ENCODE peak calls at places on chromosomes 11 and 22, in four cellular contexts. One of them, this sample, is unnamed. For H3K9me3, the result is how much of the 10 kb centered on the place peaks cover.

GRCh38 chr11:706439-706956 is 467 bp downstream of the EPS8L2 start:
- DNase-seq in IMR-90: peak
- DNase-seq in suprapubic skin: no peak
- DNase-seq in uterus: no peak
- DNase-seq in this sample: peak

GRCh38 chr11:75547617-75548054 is 14.4 kb upstream of the SERPINH1 start:
- DNase-seq in suprapubic skin: no peak
- DNase-seq in IMR-90: peak
- DNase-seq in uterus: peak
- DNase-seq in this sample: peak

GRCh38 chr11:75041263-75041662 is 52.5 kb downstream of the NEU3 start:
- DNase-seq in uterus: no peak
- DNase-seq in IMR-90: no peak
- DNase-seq in suprapubic skin: no peak
- DNase-seq in this sample: no peak

GRCh38 chr22:30694171-30694637 is 470 bp upstream of the OSBP2 start:
- DNase-seq in uterus: peak
- DNase-seq in suprapubic skin: no peak
- DNase-seq in IMR-90: peak
- DNase-seq in this sample: peak

GRCh38 chr11:126339866-126340434 is 15.5 kb upstream of the ST3GAL4 start:
- DNase-seq in suprapubic skin: peak
- DNase-seq in uterus: peak
- DNase-seq in IMR-90: peak
- DNase-seq in this sample: peak

GRCh38 chr11:62865641-62866040 is 15.1 kb upstream of the SLC3A2 start:
- DNase-seq in IMR-90: no peak
- DNase-seq in uterus: no peak
- DNase-seq in suprapubic skin: no peak
- DNase-seq in this sample: no peak

GRCh38 chr11:96338910-96339703 is 3.9 kb downstream of the MAML2 start:
- DNase-seq in IMR-90: peak
- DNase-seq in suprapubic skin: no peak
- DNase-seq in uterus: no peak
- DNase-seq in this sample: peak

GRCh38 chr11:106986261-106986660 is 32.0 kb downstream of the GUCY1A2 start:
- DNase-seq in uterus: no peak
- DNase-seq in IMR-90: peak
- DNase-seq in suprapubic skin: no peak
- DNase-seq in this sample: no peak

GRCh38 chr11:10893713-10894112 is 35.9 kb upstream of the ZBED5 start:
- DNase-seq in uterus: no peak
- DNase-seq in IMR-90: peak
- DNase-seq in suprapubic skin: no peak
- DNase-seq in this sample: no peak

GRCh38 chr22:43670545-43670944 is 141.6 kb downstream of the EFCAB6 start:
- DNase-seq in suprapubic skin: no peak
- DNase-seq in uterus: no peak
- DNase-seq in IMR-90: no peak
- DNase-seq in this sample: no peak

GRCh38 chr11:73372371-73372993 is 3.7 kb upstream of the RELT start:
- DNase-seq in uterus: no peak
- DNase-seq in suprapubic skin: no peak
- DNase-seq in IMR-90: no peak
- DNase-seq in this sample: no peak
- TF ChIP-seq CTCF in uterus: no peak
- TF ChIP-seq CTCF in suprapubic skin: no peak
- TF ChIP-seq CTCF in IMR-90: peak
- TF ChIP-seq CTCF in this sample: no peak

DNA sequence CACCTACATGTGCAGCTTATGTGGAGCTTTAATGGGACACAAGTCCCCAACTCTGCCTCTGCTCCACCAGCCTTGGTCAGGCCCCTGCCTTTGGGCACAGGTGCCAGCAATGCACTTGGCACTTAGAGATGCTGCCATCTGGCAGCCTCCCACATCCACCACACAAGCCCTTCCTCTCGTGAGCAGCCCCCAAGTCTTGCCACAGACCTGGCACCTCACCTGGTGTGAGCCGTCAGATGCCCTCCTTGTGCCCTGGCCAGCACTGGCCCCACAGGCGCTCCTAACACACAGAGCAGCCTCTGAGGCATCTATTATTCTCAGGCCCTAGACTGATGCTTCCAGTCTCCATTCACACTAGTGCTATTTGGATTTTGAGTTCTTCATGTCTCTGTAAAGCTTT is 24.5 kb upstream of the SERPIND1 start:
- DNase-seq in uterus: no peak
- DNase-seq in IMR-90: no peak
- DNase-seq in suprapubic skin: no peak
- DNase-seq in this sample: no peak
- H3K9me3 ChIP-seq in uterus: under half
- H3K9me3 ChIP-seq in IMR-90: under half
- H3K9me3 ChIP-seq in suprapubic skin: under half
- H3K9me3 ChIP-seq in this sample: under half

DNA sequence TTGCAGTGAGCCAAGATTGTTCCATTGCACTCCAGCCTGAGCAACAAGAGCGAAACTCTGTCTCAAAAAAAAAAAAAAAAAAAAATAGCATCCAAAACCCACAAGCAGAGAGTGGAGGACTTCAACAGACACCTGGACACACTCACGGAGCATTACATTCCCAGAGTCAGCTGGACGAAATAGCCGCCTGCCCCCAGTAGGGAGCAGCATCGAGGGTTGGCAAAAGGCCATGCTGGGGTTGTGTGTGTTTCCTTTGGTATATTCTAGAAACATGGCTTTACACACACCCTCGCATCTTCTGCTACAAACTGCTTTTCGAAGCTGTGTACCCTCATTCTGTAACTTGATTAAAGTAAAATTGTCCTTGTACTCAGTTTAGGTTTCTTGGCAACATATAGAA is 5.3 kb downstream of the ADA2 start:
- DNase-seq in suprapubic skin: no peak
- DNase-seq in uterus: peak
- DNase-seq in IMR-90: peak
- DNase-seq in this sample: peak
- TF ChIP-seq CTCF in suprapubic skin: no peak
- TF ChIP-seq CTCF in uterus: no peak
- TF ChIP-seq CTCF in IMR-90: no peak
- TF ChIP-seq CTCF in this sample: peak

GRCh38 chr22:48397531-48398180 is 1430.0 kb downstream of the BRD1 start:
- DNase-seq in IMR-90: no peak
- DNase-seq in suprapubic skin: peak
- DNase-seq in uterus: no peak
- DNase-seq in this sample: no peak

GRCh38 chr22:48396785-48397530 is 1430.7 kb downstream of the BRD1 start:
- DNase-seq in IMR-90: no peak
- DNase-seq in uterus: no peak
- DNase-seq in suprapubic skin: peak
- DNase-seq in this sample: no peak

GRCh38 chr22:48396091-48396784 is 1431.4 kb downstream of the BRD1 start:
- DNase-seq in suprapubic skin: peak
- DNase-seq in uterus: no peak
- DNase-seq in IMR-90: no peak
- DNase-seq in this sample: no peak

GRCh38 chr22:48394787-48395620 is 1432.7 kb downstream of the BRD1 start:
- DNase-seq in uterus: no peak
- DNase-seq in IMR-90: no peak
- DNase-seq in suprapubic skin: peak
- DNase-seq in this sample: no peak

GRCh38 chr22:48398181-48398905 is 1429.3 kb downstream of the BRD1 start:
- DNase-seq in suprapubic skin: peak
- DNase-seq in IMR-90: no peak
- DNase-seq in uterus: no peak
- DNase-seq in this sample: no peak
- H3K9me3 ChIP-seq in suprapubic skin: under half
- H3K9me3 ChIP-seq in IMR-90: half or more
- H3K9me3 ChIP-seq in uterus: under half
- H3K9me3 ChIP-seq in this sample: under half

GRCh38 chr11:131833371-131833770 is 463.0 kb downstream of the NTM start:
- DNase-seq in uterus: no peak
- DNase-seq in IMR-90: no peak
- DNase-seq in suprapubic skin: no peak
- DNase-seq in this sample: no peak

GRCh38 chr11:131829725-131830124 is 459.3 kb downstream of the NTM start:
- DNase-seq in IMR-90: no peak
- DNase-seq in uterus: no peak
- DNase-seq in suprapubic skin: no peak
- DNase-seq in this sample: no peak

GRCh38 chr11:131824766-131825165 is 454.4 kb downstream of the NTM start:
- DNase-seq in suprapubic skin: no peak
- DNase-seq in IMR-90: peak
- DNase-seq in uterus: no peak
- DNase-seq in this sample: peak

GRCh38 chr11:131823772-131824171 is 453.4 kb downstream of the NTM start:
- DNase-seq in uterus: no peak
- DNase-seq in suprapubic skin: no peak
- DNase-seq in IMR-90: no peak
- DNase-seq in this sample: no peak

DNA sequence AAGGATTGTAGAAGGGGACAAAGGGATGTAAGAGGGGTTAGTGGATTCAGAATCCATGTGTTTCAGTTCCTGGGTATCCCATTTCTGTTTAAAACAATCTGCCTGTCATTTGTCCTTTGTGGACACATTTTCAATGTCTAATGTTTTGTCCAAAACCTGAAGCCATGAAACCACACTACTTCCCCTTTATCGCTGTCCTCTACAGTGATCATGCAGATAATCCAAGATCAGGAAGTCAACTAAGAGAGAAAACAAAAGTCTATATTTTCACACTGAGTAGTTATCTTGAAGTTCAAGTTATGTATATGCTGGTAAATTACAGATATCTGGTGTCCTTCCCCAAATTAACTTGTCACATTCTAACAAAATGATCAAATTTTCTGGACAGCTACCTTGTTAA is 457.0 kb downstream of the NTM start:
- DNase-seq in uterus: no peak
- DNase-seq in suprapubic skin: no peak
- DNase-seq in IMR-90: no peak
- DNase-seq in this sample: no peak
- TF ChIP-seq CTCF in uterus: no peak
- TF ChIP-seq CTCF in suprapubic skin: no peak
- TF ChIP-seq CTCF in IMR-90: no peak
- TF ChIP-seq CTCF in this sample: no peak

GRCh38 chr11:98069861-98070260 is 950.9 kb upstream of the CNTN5 start:
- DNase-seq in uterus: no peak
- DNase-seq in IMR-90: no peak
- DNase-seq in suprapubic skin: no peak
- DNase-seq in this sample: no peak
- H3K9me3 ChIP-seq in uterus: under half
- H3K9me3 ChIP-seq in IMR-90: under half
- H3K9me3 ChIP-seq in suprapubic skin: under half
- H3K9me3 ChIP-seq in this sample: under half

GRCh38 chr11:61545341-61545740 is 35.5 kb downstream of the SYT7 start:
- DNase-seq in uterus: no peak
- DNase-seq in IMR-90: no peak
- DNase-seq in suprapubic skin: no peak
- DNase-seq in this sample: no peak
- TF ChIP-seq CTCF in uterus: no peak
- TF ChIP-seq CTCF in IMR-90: peak
- TF ChIP-seq CTCF in suprapubic skin: no peak
- TF ChIP-seq CTCF in this sample: no peak

GRCh38 chr22:49353185-49353584 is 474.5 kb downstream of the BRD1 start:
- DNase-seq in IMR-90: no peak
- DNase-seq in suprapubic skin: peak
- DNase-seq in uterus: no peak
- DNase-seq in this sample: no peak

GRCh38 chr22:49356428-49356827 is 471.2 kb downstream of the BRD1 start:
- DNase-seq in uterus: no peak
- DNase-seq in suprapubic skin: no peak
- DNase-seq in IMR-90: no peak
- DNase-seq in this sample: no peak

GRCh38 chr22:49358041-49358440 is 469.6 kb downstream of the BRD1 start:
- DNase-seq in suprapubic skin: peak
- DNase-seq in IMR-90: no peak
- DNase-seq in uterus: no peak
- DNase-seq in this sample: no peak

GRCh38 chr22:49354516-49355205 is 473.0 kb downstream of the BRD1 start:
- DNase-seq in suprapubic skin: no peak
- DNase-seq in uterus: no peak
- DNase-seq in IMR-90: no peak
- DNase-seq in this sample: no peak

DNA sequence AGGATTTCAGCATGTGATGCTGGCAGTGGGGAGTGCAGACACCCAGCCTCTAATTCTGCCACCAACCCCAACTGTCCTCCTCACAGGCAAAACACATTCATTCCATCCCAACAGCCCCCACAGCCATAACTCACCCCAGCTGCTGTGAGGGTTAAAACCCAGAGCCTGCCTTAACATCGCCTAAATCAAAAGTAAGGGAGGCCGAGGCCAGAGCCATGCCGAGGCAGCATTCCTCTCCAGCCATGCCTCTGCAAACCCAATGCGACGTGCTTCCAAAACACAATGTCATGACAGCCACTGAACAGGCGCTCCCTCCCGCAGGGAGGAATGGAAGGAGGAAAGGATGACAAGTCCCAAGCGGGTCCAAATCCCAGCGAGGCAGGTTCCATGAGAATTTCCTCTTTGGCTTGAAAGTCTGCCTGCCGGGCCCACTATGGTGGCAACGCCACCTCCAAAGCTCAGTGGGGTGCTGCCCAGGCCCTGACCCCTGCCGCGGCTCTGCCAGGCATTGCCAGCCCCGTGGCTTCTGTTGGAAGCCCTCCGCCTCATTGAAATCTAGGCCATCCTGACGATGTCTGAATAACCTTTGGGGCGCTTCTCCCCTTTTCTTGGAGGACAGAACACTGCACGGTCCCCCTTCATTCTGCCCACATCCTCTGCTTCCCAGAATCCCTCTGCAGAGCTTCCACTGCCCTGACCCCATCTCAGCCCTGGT is 472.3 kb downstream of the BRD1 start:
- DNase-seq in suprapubic skin: no peak
- DNase-seq in uterus: no peak
- DNase-seq in IMR-90: no peak
- DNase-seq in this sample: no peak
- H3K9me3 ChIP-seq in suprapubic skin: under half
- H3K9me3 ChIP-seq in uterus: under half
- H3K9me3 ChIP-seq in IMR-90: under half
- H3K9me3 ChIP-seq in this sample: under half

GRCh38 chr11:12260731-12261521 is 116.4 kb upstream of the PARVA start:
- DNase-seq in uterus: no peak
- DNase-seq in IMR-90: no peak
- DNase-seq in suprapubic skin: no peak
- DNase-seq in this sample: no peak
- TF ChIP-seq CTCF in uterus: no peak
- TF ChIP-seq CTCF in IMR-90: no peak
- TF ChIP-seq CTCF in suprapubic skin: no peak
- TF ChIP-seq CTCF in this sample: no peak